ENCODE peak calls at places on chromosomes 4 and X, in nine cellular contexts. One of them, this sample, is unnamed.

GRCh38 chrX:112865464-112866025 is 24.9 kb upstream of the AMOT start:
- DNase-seq in endothelial cell of umbilical vein: no peak
- DNase-seq in GM12878: no peak
- DNase-seq in HCT116: no peak
- DNase-seq in sigmoid colon: no peak
- DNase-seq in spleen: no peak
- DNase-seq in breast epithelium: no peak
- DNase-seq in suprapubic skin: no peak
- DNase-seq in transverse colon: no peak
- DNase-seq in this sample: no peak

GRCh38 chrX:33062016-33062415 is 149.3 kb downstream of the DMD start:
- DNase-seq in endothelial cell of umbilical vein: no peak
- DNase-seq in spleen: no peak
- DNase-seq in sigmoid colon: no peak
- DNase-seq in GM12878: no peak
- DNase-seq in transverse colon: no peak
- DNase-seq in breast epithelium: no peak
- DNase-seq in HCT116: no peak
- DNase-seq in suprapubic skin: no peak
- DNase-seq in this sample: no peak

GRCh38 chrX:42732506-42732905 is 45.5 kb downstream of the PPP1R2C start:
- DNase-seq in endothelial cell of umbilical vein: no peak
- DNase-seq in breast epithelium: peak; percentile 18
- DNase-seq in suprapubic skin: no peak
- DNase-seq in transverse colon: no peak
- DNase-seq in spleen: no peak
- DNase-seq in GM12878: no peak
- DNase-seq in sigmoid colon: no peak
- DNase-seq in HCT116: no peak
- DNase-seq in this sample: no peak

GRCh38 chrX:47562615-47563243 is 1.7 kb downstream of the ARAF start:
- DNase-seq in HCT116: no peak
- DNase-seq in sigmoid colon: no peak
- DNase-seq in endothelial cell of umbilical vein: peak; percentile 47
- DNase-seq in suprapubic skin: peak; percentile 59
- DNase-seq in spleen: peak; percentile 75
- DNase-seq in breast epithelium: no peak
- DNase-seq in transverse colon: no peak
- DNase-seq in GM12878: no peak
- DNase-seq in this sample: no peak

GRCh38 chr4:181569553-181569952 is 673.6 kb upstream of the TENM3 start:
- DNase-seq in breast epithelium: no peak
- DNase-seq in spleen: no peak
- DNase-seq in sigmoid colon: no peak
- DNase-seq in GM12878: no peak
- DNase-seq in endothelial cell of umbilical vein: no peak
- DNase-seq in suprapubic skin: no peak
- DNase-seq in HCT116: peak; percentile 19
- DNase-seq in transverse colon: no peak
- DNase-seq in this sample: no peak

GRCh38 chr4:54496412-54496811 is 161.3 kb upstream of the KIT start:
- DNase-seq in HCT116: no peak
- DNase-seq in spleen: no peak
- DNase-seq in endothelial cell of umbilical vein: no peak
- DNase-seq in suprapubic skin: no peak
- DNase-seq in GM12878: no peak
- DNase-seq in sigmoid colon: no peak
- DNase-seq in breast epithelium: peak; percentile 17
- DNase-seq in transverse colon: no peak
- DNase-seq in this sample: no peak

GRCh38 chr4:24796632-24797031 is 1.3 kb downstream of the SOD3 start:
- DNase-seq in transverse colon: no peak
- DNase-seq in breast epithelium: no peak
- DNase-seq in spleen: no peak
- DNase-seq in HCT116: no peak
- DNase-seq in suprapubic skin: no peak
- DNase-seq in sigmoid colon: no peak
- DNase-seq in endothelial cell of umbilical vein: no peak
- DNase-seq in GM12878: no peak
- DNase-seq in this sample: no peak

GRCh38 chr4:114886761-114887160 is 226.7 kb downstream of the NDST4 start:
- DNase-seq in GM12878: no peak
- DNase-seq in breast epithelium: no peak
- DNase-seq in HCT116: no peak
- DNase-seq in sigmoid colon: no peak
- DNase-seq in suprapubic skin: no peak
- DNase-seq in spleen: no peak
- DNase-seq in endothelial cell of umbilical vein: no peak
- DNase-seq in transverse colon: no peak
- DNase-seq in this sample: no peak

GRCh38 chr4:80097395-80098177 is 24.6 kb upstream of the ANTXR2 start:
- DNase-seq in GM12878: no peak
- DNase-seq in suprapubic skin: peak; percentile 79
- DNase-seq in sigmoid colon: peak; percentile 74
- DNase-seq in breast epithelium: no peak
- DNase-seq in transverse colon: peak; percentile 12
- DNase-seq in HCT116: no peak
- DNase-seq in spleen: no peak
- DNase-seq in endothelial cell of umbilical vein: peak; percentile 65
- DNase-seq in this sample: no peak

GRCh38 chr4:108725457-108725856 is 37.4 kb downstream of the ETNPPL start:
- DNase-seq in GM12878: no peak
- DNase-seq in breast epithelium: no peak
- DNase-seq in transverse colon: no peak
- DNase-seq in endothelial cell of umbilical vein: no peak
- DNase-seq in spleen: no peak
- DNase-seq in sigmoid colon: no peak
- DNase-seq in HCT116: peak; percentile 13
- DNase-seq in suprapubic skin: no peak
- DNase-seq in this sample: no peak

GRCh38 chr4:165190591-165191212 is 16.7 kb upstream of the KLHL2 start:
- DNase-seq in HCT116: no peak
- DNase-seq in spleen: no peak
- DNase-seq in GM12878: no peak
- DNase-seq in transverse colon: no peak
- DNase-seq in breast epithelium: no peak
- DNase-seq in endothelial cell of umbilical vein: no peak
- DNase-seq in suprapubic skin: no peak
- DNase-seq in sigmoid colon: no peak
- DNase-seq in this sample: no peak

GRCh38 chr4:175916636-175917351 is 104.7 kb upstream of the GPM6A start:
- DNase-seq in breast epithelium: no peak
- DNase-seq in endothelial cell of umbilical vein: no peak
- DNase-seq in spleen: no peak
- DNase-seq in HCT116: no peak
- DNase-seq in transverse colon: no peak
- DNase-seq in suprapubic skin: no peak
- DNase-seq in GM12878: no peak
- DNase-seq in sigmoid colon: no peak
- DNase-seq in this sample: no peak

GRCh38 chr4:128782875-128783614 is 26.5 kb upstream of the JADE1 start:
- DNase-seq in endothelial cell of umbilical vein: no peak
- DNase-seq in spleen: no peak
- DNase-seq in breast epithelium: no peak
- DNase-seq in HCT116: no peak
- DNase-seq in transverse colon: no peak
- DNase-seq in GM12878: no peak
- DNase-seq in sigmoid colon: no peak
- DNase-seq in suprapubic skin: no peak
- DNase-seq in this sample: no peak

GRCh38 chrX:30597258-30598012 is 19.9 kb upstream of the TASL start:
- DNase-seq in transverse colon: no peak
- DNase-seq in sigmoid colon: no peak
- DNase-seq in HCT116: no peak
- DNase-seq in GM12878: peak; percentile 53
- DNase-seq in suprapubic skin: no peak
- DNase-seq in spleen: no peak
- DNase-seq in endothelial cell of umbilical vein: no peak
- DNase-seq in breast epithelium: no peak
- DNase-seq in this sample: no peak

GRCh38 chrX:37349131-37350033 is at the start of gene PRRG1:
- DNase-seq in transverse colon: peak; percentile 77
- DNase-seq in sigmoid colon: peak; percentile 87
- DNase-seq in suprapubic skin: peak; percentile 76
- DNase-seq in breast epithelium: peak; percentile 38
- DNase-seq in endothelial cell of umbilical vein: peak; percentile 77
- DNase-seq in HCT116: peak; percentile 61
- DNase-seq in spleen: peak; percentile 80
- DNase-seq in GM12878: no peak
- DNase-seq in this sample: peak; percentile 68

GRCh38 chrX:152926923-152927322 is 29.1 kb downstream of the ZNF185 start:
- DNase-seq in transverse colon: no peak
- DNase-seq in suprapubic skin: no peak
- DNase-seq in GM12878: no peak
- DNase-seq in HCT116: no peak
- DNase-seq in sigmoid colon: no peak
- DNase-seq in spleen: no peak
- DNase-seq in breast epithelium: peak; percentile 26
- DNase-seq in endothelial cell of umbilical vein: no peak
- DNase-seq in this sample: no peak

GRCh38 chrX:4805559-4805958 is 1092.1 kb upstream of the PRKX start:
- DNase-seq in transverse colon: no peak
- DNase-seq in suprapubic skin: no peak
- DNase-seq in endothelial cell of umbilical vein: no peak
- DNase-seq in HCT116: no peak
- DNase-seq in spleen: no peak
- DNase-seq in sigmoid colon: no peak
- DNase-seq in GM12878: no peak
- DNase-seq in breast epithelium: no peak
- DNase-seq in this sample: no peak

GRCh38 chr4:24979554-24979953 is 51.2 kb downstream of the LGI2 start:
- DNase-seq in endothelial cell of umbilical vein: peak; percentile 96
- DNase-seq in GM12878: no peak
- DNase-seq in spleen: no peak
- DNase-seq in suprapubic skin: peak; percentile 80
- DNase-seq in sigmoid colon: peak; percentile 70
- DNase-seq in breast epithelium: no peak
- DNase-seq in HCT116: no peak
- DNase-seq in transverse colon: peak; percentile 20
- DNase-seq in this sample: peak; percentile 69

GRCh38 chr4:137299281-137299680 is 233.0 kb downstream of the PCDH18 start:
- DNase-seq in sigmoid colon: no peak
- DNase-seq in GM12878: no peak
- DNase-seq in transverse colon: no peak
- DNase-seq in endothelial cell of umbilical vein: no peak
- DNase-seq in HCT116: no peak
- DNase-seq in breast epithelium: no peak
- DNase-seq in spleen: no peak
- DNase-seq in suprapubic skin: no peak
- DNase-seq in this sample: no peak

GRCh38 chr4:184669251-184669650 is 19.7 kb downstream of the PRIMPOL start:
- DNase-seq in HCT116: no peak
- DNase-seq in breast epithelium: no peak
- DNase-seq in transverse colon: no peak
- DNase-seq in endothelial cell of umbilical vein: no peak
- DNase-seq in suprapubic skin: no peak
- DNase-seq in GM12878: no peak
- DNase-seq in spleen: no peak
- DNase-seq in sigmoid colon: no peak
- DNase-seq in this sample: no peak
- H3K36me3 ChIP-seq in HCT116: no peaks in the 10 kb centered on the region
- H3K36me3 ChIP-seq in breast epithelium: no peaks in the 10 kb centered on the region
- H3K36me3 ChIP-seq in transverse colon: no peaks in the 10 kb centered on the region
- H3K36me3 ChIP-seq in endothelial cell of umbilical vein: no peaks in the 10 kb centered on the region
- H3K36me3 ChIP-seq in suprapubic skin: peaks cover 52% of the 10 kb centered on the region
- H3K36me3 ChIP-seq in GM12878: peaks cover 3% of the 10 kb centered on the region
- H3K36me3 ChIP-seq in spleen: no peaks in the 10 kb centered on the region
- H3K36me3 ChIP-seq in sigmoid colon: peaks cover 24% of the 10 kb centered on the region
- H3K36me3 ChIP-seq in this sample: peaks cover 13% of the 10 kb centered on the region

DNA sequence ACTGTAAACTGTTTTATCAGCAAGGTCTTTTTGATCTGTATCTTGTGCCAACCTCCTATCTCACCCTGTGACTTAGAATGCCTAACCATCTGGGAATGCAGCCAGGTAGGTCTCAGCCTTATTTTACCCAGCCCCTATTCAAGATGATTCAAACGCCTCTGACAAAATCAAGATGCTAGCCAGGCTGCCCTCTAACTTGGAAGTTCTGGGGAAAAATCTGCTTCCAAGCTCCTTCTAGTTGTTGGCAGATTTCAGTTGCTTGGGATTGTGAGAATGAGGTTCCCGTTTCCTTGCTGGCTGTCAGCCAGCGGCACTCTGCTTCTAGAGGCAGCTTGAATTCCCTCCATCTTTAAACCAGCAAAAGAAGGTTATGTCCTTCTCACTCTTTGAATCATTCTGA is 34.7 kb downstream of the LUZP4 start:
- DNase-seq in GM12878: no peak
- DNase-seq in sigmoid colon: no peak
- DNase-seq in spleen: no peak
- DNase-seq in transverse colon: no peak
- DNase-seq in breast epithelium: no peak
- DNase-seq in HCT116: no peak
- DNase-seq in endothelial cell of umbilical vein: peak; percentile 36
- DNase-seq in suprapubic skin: no peak
- DNase-seq in this sample: peak; percentile 32
- TF ChIP-seq POLR2A in GM12878: no peak
- TF ChIP-seq POLR2A in sigmoid colon: no peak
- TF ChIP-seq POLR2A in spleen: no peak
- TF ChIP-seq POLR2A in transverse colon: no peak
- TF ChIP-seq POLR2A in breast epithelium: no peak
- TF ChIP-seq POLR2A in HCT116: no peak
- TF ChIP-seq POLR2A in endothelial cell of umbilical vein: no peak
- TF ChIP-seq POLR2A in suprapubic skin: no peak
- TF ChIP-seq POLR2A in this sample: no peak

GRCh38 chr4:55546633-55547460 is at the start of gene CLOCK:
- DNase-seq in endothelial cell of umbilical vein: peak; percentile 89
- DNase-seq in sigmoid colon: peak; percentile 92
- DNase-seq in suprapubic skin: peak; percentile 92
- DNase-seq in HCT116: peak; percentile 68
- DNase-seq in transverse colon: peak; percentile 86
- DNase-seq in spleen: peak; percentile 96
- DNase-seq in GM12878: no peak
- DNase-seq in breast epithelium: peak; percentile 62
- DNase-seq in this sample: peak; percentile 84
- TF ChIP-seq POLR2AphosphoS5 in endothelial cell of umbilical vein: peak; percentile 57
- TF ChIP-seq POLR2AphosphoS5 in sigmoid colon: peak; percentile 75
- TF ChIP-seq POLR2AphosphoS5 in suprapubic skin: no peak
- TF ChIP-seq POLR2AphosphoS5 in HCT116: peak; percentile 37
- TF ChIP-seq POLR2AphosphoS5 in transverse colon: peak; percentile 71
- TF ChIP-seq POLR2AphosphoS5 in spleen: peak; percentile 89
- TF ChIP-seq POLR2AphosphoS5 in GM12878: no peak
- TF ChIP-seq POLR2AphosphoS5 in breast epithelium: peak; percentile 45
- TF ChIP-seq POLR2AphosphoS5 in this sample: peak; percentile 58

DNA sequence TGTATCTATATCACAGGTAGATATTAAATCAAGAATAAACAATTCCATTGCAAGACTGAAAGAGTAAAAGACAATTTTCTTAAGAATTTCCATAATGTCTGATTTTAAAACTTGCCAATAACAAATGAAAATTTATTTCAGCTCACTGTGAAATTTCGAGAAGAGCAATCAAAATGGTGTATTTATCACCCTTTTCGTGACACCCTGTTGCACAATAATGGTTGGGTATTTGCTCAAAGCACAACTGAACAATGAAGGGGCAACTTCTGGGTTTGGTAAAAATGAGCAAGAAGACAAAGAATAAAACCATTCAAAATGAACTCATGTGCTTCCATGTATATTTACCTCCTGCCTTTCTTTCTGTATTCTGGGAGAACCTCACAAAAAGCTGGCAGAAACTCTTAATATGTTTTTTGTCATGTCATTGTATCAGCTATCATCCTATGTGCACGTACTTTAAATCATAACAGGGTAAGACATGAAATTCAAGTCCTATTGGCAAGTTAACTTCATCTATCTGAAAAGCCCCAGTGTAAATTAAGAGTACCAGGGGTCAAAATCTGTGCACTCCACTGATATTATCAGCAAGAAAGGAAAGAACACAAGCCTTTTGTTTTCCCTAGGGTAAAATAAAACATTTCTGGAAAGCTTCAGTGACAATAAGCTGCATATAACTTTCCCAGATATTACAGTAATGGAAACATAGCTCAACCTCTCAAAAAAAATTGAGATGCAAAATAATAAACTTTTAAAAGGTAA is 126.9 kb upstream of the CBR4 start:
- DNase-seq in transverse colon: no peak
- DNase-seq in suprapubic skin: no peak
- DNase-seq in spleen: no peak
- DNase-seq in GM12878: no peak
- DNase-seq in endothelial cell of umbilical vein: peak; percentile 76
- DNase-seq in sigmoid colon: no peak
- DNase-seq in HCT116: no peak
- DNase-seq in breast epithelium: no peak
- DNase-seq in this sample: no peak
- H3K36me3 ChIP-seq in transverse colon: no peaks in the 10 kb centered on the region
- H3K36me3 ChIP-seq in suprapubic skin: peaks cover 8% of the 10 kb centered on the region
- H3K36me3 ChIP-seq in spleen: no peaks in the 10 kb centered on the region
- H3K36me3 ChIP-seq in GM12878: peaks cover 11% of the 10 kb centered on the region
- H3K36me3 ChIP-seq in endothelial cell of umbilical vein: peaks cover 5% of the 10 kb centered on the region
- H3K36me3 ChIP-seq in sigmoid colon: no peaks in the 10 kb centered on the region
- H3K36me3 ChIP-seq in HCT116: peaks cover 2% of the 10 kb centered on the region
- H3K36me3 ChIP-seq in breast epithelium: no peaks in the 10 kb centered on the region
- H3K36me3 ChIP-seq in this sample: peaks cover 8% of the 10 kb centered on the region

This sample was measured in upper lobe of left lung.